ENCODE peak calls at places on chromosomes 5 and 9, in six cellular contexts. E is stimulated activated CD4-positive, alpha-beta T cell treated with anti-CD3 and anti-CD28 coated beads, TNF-alpha, amount 100 ng/mL, for 24 hours; S is T-helper 1 cell; Y is Right ventricle myocardium superior; C is CD4-positive, alpha-beta T cell; T is central memory CD4-positive, alpha-beta T cell. Z is an unnamed sample.
A peak's percentile ranks its signal among the peaks of the same experiment; 100 is the strongest.

GRCh38 chr5:83281658-83282057 is 189.9 kb upstream of the VCAN start:
- DNase-seq in E (no peak), S (no peak), Y (no peak), C (no peak), T (no peak), Z (no peak)

GRCh38 chr5:150154618-150155134 is 969 bp downstream of the PDGFRB start:
- DNase-seq in E (no peak), S (no peak), Y (no peak), C (no peak), T (no peak), Z (no peak)

GRCh38 chr5:24245821-24246220 is 399.0 kb downstream of the CDH10 start:
- DNase-seq in E (no peak), S (no peak), Y (no peak), C (no peak), T (no peak), Z (no peak)

GRCh38 chr5:113405530-113405929 is 29.3 kb downstream of the TSSK1B start:
- DNase-seq in E (no peak), S (no peak), Y (no peak), C (no peak), T (no peak), Z (no peak)

GRCh38 chr9:101381118-101381517 is 3.7 kb downstream of the BAAT start:
- DNase-seq in E (no peak), S (no peak), Y (no peak), C (no peak), T (no peak), Z (no peak)

GRCh38 chr5:77645158-77645994 is 6.9 kb upstream of the OTP start:
- DNase-seq in E (no peak), S (no peak), Y (no peak), C (no peak), T (peak; percentile 25), Z (peak; percentile 30)

GRCh38 chr5:5424736-5425135 is 2.3 kb downstream of the ICE1 start:
- DNase-seq in E (no peak), S (no peak), Y (no peak), C (no peak), T (no peak), Z (no peak)

GRCh38 chr5:149205625-149206523 is 64.6 kb downstream of the ABLIM3 start:
- DNase-seq in E (no peak), S (no peak), Y (peak; percentile 65), C (no peak), T (no peak), Z (no peak)

GRCh38 chr9:105154723-105155191 is 89.7 kb upstream of the SLC44A1 start:
- DNase-seq in E (no peak), S (no peak), Y (no peak), C (no peak), T (no peak), Z (no peak)

GRCh38 chr9:12819436-12820185 is 44.8 kb downstream of the LURAP1L start:
- DNase-seq in E (no peak), S (no peak), Y (no peak), C (no peak), T (no peak), Z (no peak)

GRCh38 chr5:84985148-84985547 is 600.5 kb upstream of the EDIL3 start:
- DNase-seq in E (no peak), S (no peak), Y (no peak), C (no peak), T (no peak), Z (no peak)

GRCh38 chr5:153618857-153619256 is 128.4 kb downstream of the GRIA1 start:
- DNase-seq in E (no peak), S (no peak), Y (no peak), C (no peak), T (no peak), Z (no peak)

GRCh38 chr5:72695659-72696058 is 120.8 kb upstream of the TNPO1 start:
- DNase-seq in E (no peak), S (no peak), Y (no peak), C (no peak), T (no peak), Z (no peak)

GRCh38 chr9:35792826-35793225 is 1.4 kb downstream of the NPR2 start:
- DNase-seq in E (no peak), S (no peak), Y (no peak), C (no peak), T (no peak), Z (no peak)

GRCh38 chr5:92836861-92837755 is 743.9 kb downstream of the NR2F1-AS1 start:
- DNase-seq in E (no peak), S (no peak), Y (no peak), C (no peak), T (no peak), Z (no peak)

GRCh38 chr5:178454308-178454707 is 135.9 kb downstream of the COL23A1 start:
- DNase-seq in E (no peak), S (no peak), Y (no peak), C (no peak), T (no peak), Z (no peak)

GRCh38 chr5:90494043-90494442 is 19.4 kb downstream of the POLR3G start:
- DNase-seq in E (no peak), S (no peak), Y (no peak), C (no peak), T (no peak), Z (no peak)

Z was measured in C1 segment of cervical spinal cord.